ENCODE peak calls at places on chromosome 5, in six cellular contexts. I is uterus; Y is stimulated activated CD8-positive, alpha-beta memory T cell treated with anti-CD3 and anti-CD28 coated beads, Interleukin-4, amount 100 ng/mL, for 24 hours; P is NCI-H510A; R is GM13976; F is HS-27A. U is an unnamed sample.

GRCh38 chr5:150066901-150067396 is 19.4 kb downstream of the CSF1R start:
- DNase-seq in I (no peak), Y (no peak), P (no peak), R (no peak), F (no peak), U (no peak)

GRCh38 chr5:80208337-80208736 is 47.5 kb downstream of the SERINC5 start:
- DNase-seq in I (no peak), Y (no peak), P (no peak), R (no peak), F (no peak), U (no peak)

GRCh38 chr5:145854651-145855258 is 18.1 kb downstream of the GRXCR2 start:
- DNase-seq in I (no peak), Y (no peak), P (no peak), R (no peak), F (peak; percentile 31), U (no peak)

GRCh38 chr5:74412064-74412463 is 228.5 kb downstream of the ENC1 start:
- DNase-seq in I (no peak), Y (no peak), P (no peak), R (no peak), F (no peak), U (no peak)

GRCh38 chr5:95709967-95710650 is 21.0 kb upstream of the RHOBTB3 start:
- DNase-seq in I (peak; percentile 42), Y (no peak), P (no peak), R (no peak), F (no peak), U (peak; percentile 60)

GRCh38 chr5:51731641-51732040 is 348.4 kb downstream of the ISL1 start:
- DNase-seq in I (no peak), Y (no peak), P (no peak), R (no peak), F (no peak), U (no peak)

GRCh38 chr5:10251409-10251808 is 1.3 kb downstream of the CCT5 start:
- DNase-seq in I (no peak), Y (no peak), P (no peak), R (no peak), F (no peak), U (no peak)

GRCh38 chr5:109907751-109908150 is 218.0 kb downstream of the MAN2A1 start:
- DNase-seq in I (no peak), Y (no peak), P (no peak), R (no peak), F (no peak), U (no peak)

GRCh38 chr5:142360607-142361120 is 35.8 kb upstream of the SPRY4 start:
- DNase-seq in I (no peak), Y (no peak), P (peak; percentile 11), R (no peak), F (no peak), U (no peak)

GRCh38 chr5:123471385-123471784 is 40.6 kb upstream of the CSNK1G3 start:
- DNase-seq in I (no peak), Y (no peak), P (no peak), R (no peak), F (no peak), U (no peak)

GRCh38 chr5:132026516-132027008 is 15.1 kb upstream of the ACSL6 start:
- DNase-seq in I (no peak), Y (no peak), P (no peak), R (no peak), F (no peak), U (no peak)

GRCh38 chr5:87076931-87077330 is 190.8 kb upstream of the RASA1 start:
- DNase-seq in I (no peak), Y (no peak), P (no peak), R (no peak), F (peak; percentile 2), U (no peak)

GRCh38 chr5:142120247-142120935 is 11.8 kb downstream of the NDFIP1 start:
- DNase-seq in I (no peak), Y (no peak), P (no peak), R (no peak), F (no peak), U (no peak)

GRCh38 chr5:108380531-108381021 is 1.3 kb downstream of the FBXL17 start:
- DNase-seq in I (peak; percentile 51), Y (peak; percentile 43), P (peak; percentile 10), R (peak; percentile 78), F (no peak), U (peak; percentile 4)

GRCh38 chr5:168106008-168106761 is 185.3 kb upstream of the WWC1 start:
- DNase-seq in I (no peak), Y (no peak), P (no peak), R (no peak), F (peak; percentile 78), U (no peak)

GRCh38 chr5:9297171-9297570 is 248.7 kb downstream of the SEMA5A start:
- DNase-seq in I (no peak), Y (no peak), P (no peak), R (no peak), F (no peak), U (no peak)

GRCh38 chr5:171913987-171914273 is 92.5 kb downstream of the FBXW11 start:
- DNase-seq in I (no peak), Y (no peak), P (no peak), R (no peak), F (no peak), U (no peak)

GRCh38 chr5:72390836-72391235 is 70.7 kb downstream of the PTCD2 start:
- DNase-seq in I (no peak), Y (no peak), P (no peak), R (no peak), F (no peak), U (no peak)

GRCh38 chr5:174736777-174737176 is 12.4 kb downstream of the MSX2 start:
- DNase-seq in I (no peak), Y (no peak), P (no peak), R (no peak), F (no peak), U (no peak)

GRCh38 chr5:95959051-95959963 is 2.3 kb downstream of the ELL2 start:
- DNase-seq in I (no peak), Y (no peak), P (no peak), R (no peak), F (no peak), U (no peak)

GRCh38 chr5:140299056-140299455 is 3.8 kb downstream of the PFDN1 start:
- DNase-seq in I (no peak), Y (no peak), P (no peak), R (no peak), F (no peak), U (no peak)

GRCh38 chr5:96143450-96143849 is 181.8 kb upstream of the ELL2 start:
- DNase-seq in I (no peak), Y (no peak), P (no peak), R (no peak), F (no peak), U (no peak)

GRCh38 chr5:119275873-119276214 is 80.0 kb upstream of the TNFAIP8 start:
- DNase-seq in I (no peak), Y (no peak), P (no peak), R (no peak), F (no peak), U (no peak)

GRCh38 chr5:16712178-16712577 is 95.4 kb upstream of the RETREG1 start:
- DNase-seq in I (no peak), Y (no peak), P (no peak), R (no peak), F (no peak), U (no peak)

GRCh38 chr5:175456105-175456504 is 12.1 kb upstream of the DRD1 start:
- DNase-seq in I (no peak), Y (no peak), P (no peak), R (no peak), F (no peak), U (no peak)

GRCh38 chr5:164801910-164802309 is 1296.5 kb downstream of the MAT2B start:
- DNase-seq in I (no peak), Y (no peak), P (no peak), R (no peak), F (no peak), U (no peak)